ENCODE peak calls at places on chromosomes 6 and 20, in nine cellular contexts. X, Y, N, I, T, D, Q, P and W are unnamed samples.

GRCh38 chr6:3265671-3266070 is 6.9 kb downstream of the PSMG4 start:
- DNase-seq in D (no peak), Q (no peak), P (no peak), N (no peak), T (no peak), X (no peak), I (no peak), Y (no peak), W (no peak)

GRCh38 chr20:38497246-38497645 is 24.6 kb downstream of the RALGAPB start:
- DNase-seq in Q (no peak), T (no peak), P (no peak), Y (no peak), I (no peak), X (no peak), D (peak; percentile 62), N (peak; percentile 12), W (peak; percentile 61)

GRCh38 chr20:40470313-40471260 is 218.4 kb downstream of the MAFB start:
- DNase-seq in Y (no peak), D (no peak), Q (no peak), X (no peak), N (no peak), I (no peak), T (peak; percentile 30), P (no peak), W (peak; percentile 5)

GRCh38 chr6:78460711-78461110 is 406.6 kb upstream of the IRAK1BP1 start:
- DNase-seq in T (no peak), Q (no peak), D (no peak), I (no peak), X (no peak), Y (no peak), N (no peak), P (no peak), W (no peak)

GRCh38 chr20:51512645-51513044 is 29.9 kb downstream of the NFATC2 start:
- DNase-seq in Y (no peak), X (no peak), D (no peak), N (no peak), I (no peak), P (no peak), T (no peak), Q (no peak), W (no peak)

GRCh38 chr6:32069878-32070515 is 31.8 kb downstream of the CYP21A2 start:
- DNase-seq in Q (no peak), I (no peak), T (no peak), P (no peak), Y (no peak), D (no peak), N (no peak), X (no peak), W (no peak)

GRCh38 chr6:158575550-158575949 is 15.7 kb downstream of the TMEM181 start:
- DNase-seq in Q (no peak), N (no peak), T (no peak), Y (no peak), D (no peak), X (peak; percentile 47), I (no peak), P (no peak), W (no peak)

GRCh38 chr6:63919556-63920110 is 284.0 kb downstream of the PHF3 start:
- DNase-seq in Y (no peak), I (no peak), D (no peak), T (no peak), N (no peak), X (no peak), Q (no peak), P (no peak), W (peak; percentile 40)

GRCh38 chr6:84417261-84417660 is 189.8 kb upstream of the CEP162 start:
- DNase-seq in I (no peak), X (peak; percentile 13), N (peak; percentile 93), P (no peak), D (peak; percentile 8), T (no peak), Y (no peak), Q (no peak), W (peak; percentile 83)

GRCh38 chr6:7052441-7052936 is 55.3 kb upstream of the RREB1 start:
- DNase-seq in I (peak; percentile 92), P (peak; percentile 36), D (peak; percentile 88), T (peak; percentile 67), Q (peak; percentile 2), Y (no peak), X (peak; percentile 77), N (peak; percentile 60), W (peak; percentile 89)

GRCh38 chr20:330233-331149 is 5.1 kb downstream of the SOX12 start:
- DNase-seq in I (no peak), P (peak; percentile 49), T (no peak), X (peak; percentile 80), Q (peak; percentile 44), Y (no peak), D (peak; percentile 52), N (peak; percentile 84), W (peak; percentile 78)

GRCh38 chr6:135182120-135182992 is 1.2 kb downstream of the MYB start:
- DNase-seq in P (peak; percentile 31), N (peak; percentile 6), Y (no peak), D (no peak), X (peak; percentile 21), I (no peak), Q (no peak), T (no peak), W (no peak)

GRCh38 chr20:47298624-47299023 is 57.9 kb downstream of the ZMYND8 start:
- DNase-seq in Q (no peak), I (no peak), Y (no peak), D (no peak), N (no peak), T (no peak), X (no peak), P (no peak), W (no peak)

GRCh38 chr20:11686900-11687543 is 230.7 kb upstream of the BTBD3 start:
- DNase-seq in P (peak; percentile 64), D (peak; percentile 0), Q (no peak), I (peak; percentile 81), N (peak; percentile 14), X (peak; percentile 22), Y (no peak), T (peak; percentile 33), W (peak; percentile 17)

GRCh38 chr20:61170521-61170920 is 81.5 kb upstream of the CDH4 start:
- DNase-seq in Q (no peak), P (no peak), D (no peak), X (no peak), Y (no peak), N (no peak), I (no peak), T (no peak), W (no peak)

GRCh38 chr6:25405442-25405841 is 126.3 kb downstream of the CARMIL1 start:
- DNase-seq in D (no peak), I (no peak), P (no peak), X (no peak), N (no peak), Q (no peak), Y (no peak), T (no peak), W (no peak)

GRCh38 chr6:41200296-41200900 is 551 bp downstream of the TREML2 start:
- DNase-seq in P (peak; percentile 34), I (no peak), Y (no peak), D (no peak), N (peak; percentile 27), X (peak; percentile 46), Q (peak; percentile 12), T (no peak), W (peak; percentile 56)

GRCh38 chr6:143677891-143678737 is at the start of gene PHACTR2:
- DNase-seq in X (peak; percentile 91), D (peak; percentile 63), T (peak; percentile 80), Y (peak; percentile 54), Q (peak; percentile 22), N (peak; percentile 86), I (peak; percentile 90), P (peak; percentile 72), W (peak; percentile 74)

GRCh38 chr6:121838842-121839241 is 403.4 kb downstream of the GJA1 start:
- DNase-seq in D (peak; percentile 75), X (peak; percentile 93), P (no peak), I (no peak), Q (no peak), T (peak; percentile 59), Y (no peak), N (peak; percentile 74), W (peak; percentile 91)

GRCh38 chr20:25499855-25500434 is 85.4 kb downstream of the NINL start:
- DNase-seq in X (no peak), N (no peak), Y (no peak), T (no peak), I (peak; percentile 45), P (no peak), Q (no peak), D (no peak), W (no peak)

GRCh38 chr20:15705975-15706374 is 867.3 kb downstream of the KIF16B start:
- DNase-seq in T (no peak), P (no peak), D (no peak), N (no peak), Y (no peak), X (no peak), Q (no peak), I (no peak), W (no peak)

GRCh38 chr6:20029979-20030378 is 182.3 kb downstream of the MBOAT1 start:
- DNase-seq in T (no peak), I (no peak), D (no peak), Q (no peak), Y (no peak), X (no peak), P (no peak), N (no peak), W (no peak)

GRCh38 chr6:15336905-15337583 is 91.2 kb downstream of the JARID2 start:
- DNase-seq in D (no peak), N (no peak), P (no peak), I (no peak), X (no peak), Y (no peak), Q (no peak), T (no peak), W (no peak)
- H3K4me3 ChIP-seq in D (no peak overlapping the region), N (no peak overlapping the region), P (no peak overlapping the region), I (no peak overlapping the region), X (no peak overlapping the region), Y (no peak overlapping the region), Q (no peak overlapping the region), T (no peak overlapping the region), W (no peak overlapping the region)

DNA sequence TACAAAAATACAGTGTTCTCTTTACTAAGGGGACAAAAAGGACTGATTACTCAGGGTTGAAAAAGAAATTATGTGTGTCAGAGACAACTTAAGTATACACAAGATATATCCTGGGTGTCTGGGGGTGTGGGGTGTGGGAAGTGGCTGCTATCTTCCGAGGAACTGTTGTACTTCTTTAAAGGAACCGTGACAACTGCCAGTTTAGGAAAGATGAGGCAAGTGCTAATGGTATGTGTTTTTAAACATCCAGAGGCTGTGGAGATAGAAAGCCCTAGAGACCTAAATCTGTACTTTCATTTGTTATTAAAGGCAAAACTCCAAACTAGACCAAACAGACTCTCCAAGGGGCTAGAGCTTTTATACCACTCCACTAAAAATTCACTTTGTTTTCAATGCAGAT is 95.6 kb downstream of the SNAP25 start:
- DNase-seq in T (no peak), N (peak; percentile 88), D (peak; percentile 74), Q (no peak), Y (no peak), I (no peak), X (peak; percentile 78), P (no peak), W (peak; percentile 88)
- H3K4me3 ChIP-seq in T (no peak overlapping the region), N (no peak overlapping the region), D (no peak overlapping the region), Q (no peak overlapping the region), Y (no peak overlapping the region), I (no peak overlapping the region), X (no peak overlapping the region), P (no peak overlapping the region), W (peak overlapping the region; percentile 6)

GRCh38 chr6:30556964-30557682 is at the start of gene PRR3:
- DNase-seq in Y (no peak), I (peak; percentile 94), P (peak; percentile 74), X (peak; percentile 93), D (peak; percentile 91), N (peak; percentile 94), Q (peak; percentile 34), T (peak; percentile 77), W (peak; percentile 92)
- H3K4me3 ChIP-seq in Y (peak within 1 kb of the TSS; percentile 95), I (peak within 1 kb of the TSS; percentile 86), P (peak within 1 kb of the TSS; percentile 98), X (peak within 1 kb of the TSS; percentile 100), D (peak within 1 kb of the TSS; percentile 97), N (peak within 1 kb of the TSS; percentile 100), Q (peak within 1 kb of the TSS; percentile 83), T (peak within 1 kb of the TSS; percentile 90), W (peak within 1 kb of the TSS; percentile 97)

GRCh38 chr6:106539931-106540330 is 89.4 kb downstream of the RTN4IP1 start:
- DNase-seq in T (no peak), Y (no peak), P (no peak), N (no peak), D (no peak), Q (no peak), I (no peak), X (no peak), W (no peak)
- H3K4me3 ChIP-seq in T (no peak overlapping the region), Y (no peak overlapping the region), P (no peak overlapping the region), N (no peak overlapping the region), D (no peak overlapping the region), Q (no peak overlapping the region), I (no peak overlapping the region), X (no peak overlapping the region), W (no peak overlapping the region)